ENCODE peak calls at places on chromosomes 12 and 14, in five cellular contexts. One of them, this sample, is unnamed.

GRCh38 chr14:97832734-97833133 is 1035.6 kb downstream of the VRK1 start:
- DNase-seq in KG1: no peak
- DNase-seq in endodermal cell: no peak
- DNase-seq in activated gamma-delta T cell treated with Interleukin-2 at 50 U/mL for 16 hours: no peak
- DNase-seq in T-helper 17 cell: no peak
- DNase-seq in this sample: no peak

GRCh38 chr12:28710882-28711281 is 438.2 kb upstream of the FAR2 start:
- DNase-seq in T-helper 17 cell: no peak
- DNase-seq in activated gamma-delta T cell treated with Interleukin-2 at 50 U/mL for 16 hours: no peak
- DNase-seq in KG1: no peak
- DNase-seq in endodermal cell: no peak
- DNase-seq in this sample: no peak

GRCh38 chr12:54294914-54295566 is 5.8 kb downstream of the NFE2 start:
- DNase-seq in endodermal cell: no peak
- DNase-seq in T-helper 17 cell: no peak
- DNase-seq in activated gamma-delta T cell treated with Interleukin-2 at 50 U/mL for 16 hours: no peak
- DNase-seq in KG1: no peak
- DNase-seq in this sample: no peak

GRCh38 chr12:66960704-66961690 is 282.1 kb upstream of the GRIP1 start:
- DNase-seq in T-helper 17 cell: no peak
- DNase-seq in KG1: no peak
- DNase-seq in endodermal cell: no peak
- DNase-seq in activated gamma-delta T cell treated with Interleukin-2 at 50 U/mL for 16 hours: no peak
- DNase-seq in this sample: no peak

GRCh38 chr12:42819801-42820200 is 230.3 kb upstream of the PRICKLE1 start:
- DNase-seq in endodermal cell: no peak
- DNase-seq in KG1: no peak
- DNase-seq in T-helper 17 cell: no peak
- DNase-seq in activated gamma-delta T cell treated with Interleukin-2 at 50 U/mL for 16 hours: no peak
- DNase-seq in this sample: no peak

GRCh38 chr12:95473947-95474817 is at the start of gene METAP2:
- DNase-seq in activated gamma-delta T cell treated with Interleukin-2 at 50 U/mL for 16 hours: peak
- DNase-seq in T-helper 17 cell: peak
- DNase-seq in KG1: peak
- DNase-seq in endodermal cell: peak
- DNase-seq in this sample: peak

GRCh38 chr12:109731231-109731731 is 17.7 kb downstream of the FAM222A start:
- DNase-seq in KG1: no peak
- DNase-seq in T-helper 17 cell: peak
- DNase-seq in endodermal cell: peak
- DNase-seq in activated gamma-delta T cell treated with Interleukin-2 at 50 U/mL for 16 hours: no peak
- DNase-seq in this sample: no peak

GRCh38 chr12:85457026-85457425 is 177.0 kb downstream of the ALX1 start:
- DNase-seq in KG1: no peak
- DNase-seq in activated gamma-delta T cell treated with Interleukin-2 at 50 U/mL for 16 hours: no peak
- DNase-seq in T-helper 17 cell: no peak
- DNase-seq in endodermal cell: no peak
- DNase-seq in this sample: no peak

GRCh38 chr12:232731-233614 is 19.0 kb upstream of the SLC6A12 start:
- DNase-seq in activated gamma-delta T cell treated with Interleukin-2 at 50 U/mL for 16 hours: no peak
- DNase-seq in KG1: no peak
- DNase-seq in T-helper 17 cell: no peak
- DNase-seq in endodermal cell: peak
- DNase-seq in this sample: no peak

GRCh38 chr12:116839287-116839830 is 41.9 kb downstream of the HRK start:
- DNase-seq in endodermal cell: no peak
- DNase-seq in KG1: no peak
- DNase-seq in activated gamma-delta T cell treated with Interleukin-2 at 50 U/mL for 16 hours: no peak
- DNase-seq in T-helper 17 cell: no peak
- DNase-seq in this sample: no peak

GRCh38 chr12:459430-460258 is at the start of gene B4GALNT3:
- DNase-seq in T-helper 17 cell: peak
- DNase-seq in activated gamma-delta T cell treated with Interleukin-2 at 50 U/mL for 16 hours: peak
- DNase-seq in KG1: no peak
- DNase-seq in endodermal cell: peak
- DNase-seq in this sample: peak

GRCh38 chr12:25864287-25864686 is 94.2 kb upstream of the RASSF8 start:
- DNase-seq in activated gamma-delta T cell treated with Interleukin-2 at 50 U/mL for 16 hours: no peak
- DNase-seq in T-helper 17 cell: no peak
- DNase-seq in KG1: no peak
- DNase-seq in endodermal cell: no peak
- DNase-seq in this sample: no peak

GRCh38 chr12:20628999-20629398 is 66.1 kb upstream of the SLCO1C1 start:
- DNase-seq in T-helper 17 cell: no peak
- DNase-seq in KG1: no peak
- DNase-seq in endodermal cell: no peak
- DNase-seq in activated gamma-delta T cell treated with Interleukin-2 at 50 U/mL for 16 hours: no peak
- DNase-seq in this sample: no peak

GRCh38 chr12:24499151-24500146 is 449.5 kb downstream of the BCAT1 start:
- DNase-seq in T-helper 17 cell: no peak
- DNase-seq in KG1: no peak
- DNase-seq in endodermal cell: no peak
- DNase-seq in activated gamma-delta T cell treated with Interleukin-2 at 50 U/mL for 16 hours: no peak
- DNase-seq in this sample: no peak

GRCh38 chr12:64385468-64385867 is 5.1 kb downstream of the C12orf56 start:
- DNase-seq in KG1: no peak
- DNase-seq in endodermal cell: no peak
- DNase-seq in T-helper 17 cell: no peak
- DNase-seq in activated gamma-delta T cell treated with Interleukin-2 at 50 U/mL for 16 hours: no peak
- DNase-seq in this sample: peak

GRCh38 chr14:61387076-61387475 is 65.7 kb downstream of the PRKCH start:
- DNase-seq in T-helper 17 cell: no peak
- DNase-seq in KG1: no peak
- DNase-seq in activated gamma-delta T cell treated with Interleukin-2 at 50 U/mL for 16 hours: no peak
- DNase-seq in endodermal cell: no peak
- DNase-seq in this sample: no peak

GRCh38 chr12:12482150-12482761 is 80.4 kb downstream of the DUSP16 start:
- DNase-seq in KG1: no peak
- DNase-seq in activated gamma-delta T cell treated with Interleukin-2 at 50 U/mL for 16 hours: peak
- DNase-seq in endodermal cell: no peak
- DNase-seq in T-helper 17 cell: peak
- DNase-seq in this sample: no peak

GRCh38 chr14:30874120-30874998 is at the start of gene COCH:
- DNase-seq in activated gamma-delta T cell treated with Interleukin-2 at 50 U/mL for 16 hours: peak
- DNase-seq in KG1: no peak
- DNase-seq in endodermal cell: peak
- DNase-seq in T-helper 17 cell: no peak
- DNase-seq in this sample: peak

GRCh38 chr12:124862768-124863408 is 776 bp downstream of the SCARB1 start:
- DNase-seq in T-helper 17 cell: no peak
- DNase-seq in KG1: peak
- DNase-seq in endodermal cell: peak
- DNase-seq in activated gamma-delta T cell treated with Interleukin-2 at 50 U/mL for 16 hours: no peak
- DNase-seq in this sample: peak

GRCh38 chr14:65100905-65101541 is 1.3 kb downstream of the MAX start:
- DNase-seq in T-helper 17 cell: no peak
- DNase-seq in activated gamma-delta T cell treated with Interleukin-2 at 50 U/mL for 16 hours: no peak
- DNase-seq in endodermal cell: no peak
- DNase-seq in KG1: no peak
- DNase-seq in this sample: no peak

GRCh38 chr12:26869908-26870459 is 37.0 kb upstream of the ITPR2 start:
- DNase-seq in endodermal cell: peak
- DNase-seq in KG1: peak
- DNase-seq in activated gamma-delta T cell treated with Interleukin-2 at 50 U/mL for 16 hours: no peak
- DNase-seq in T-helper 17 cell: no peak
- DNase-seq in this sample: no peak

GRCh38 chr12:14824012-14824634 is 10.1 kb upstream of the SMCO3 start:
- DNase-seq in T-helper 17 cell: no peak
- DNase-seq in activated gamma-delta T cell treated with Interleukin-2 at 50 U/mL for 16 hours: no peak
- DNase-seq in KG1: no peak
- DNase-seq in endodermal cell: no peak
- DNase-seq in this sample: no peak

GRCh38 chr12:50924439-50925341 is 27.7 kb upstream of the HIGD1C start:
- DNase-seq in KG1: peak
- DNase-seq in endodermal cell: peak
- DNase-seq in activated gamma-delta T cell treated with Interleukin-2 at 50 U/mL for 16 hours: peak
- DNase-seq in T-helper 17 cell: no peak
- DNase-seq in this sample: peak

GRCh38 chr12:27709932-27710591 is 570 bp upstream of the MRPS35 start:
- DNase-seq in activated gamma-delta T cell treated with Interleukin-2 at 50 U/mL for 16 hours: no peak
- DNase-seq in endodermal cell: no peak
- DNase-seq in KG1: peak
- DNase-seq in T-helper 17 cell: no peak
- DNase-seq in this sample: peak

GRCh38 chr12:128606538-128606937 is 217.2 kb downstream of the SLC15A4 start:
- DNase-seq in endodermal cell: no peak
- DNase-seq in KG1: no peak
- DNase-seq in T-helper 17 cell: no peak
- DNase-seq in activated gamma-delta T cell treated with Interleukin-2 at 50 U/mL for 16 hours: no peak
- DNase-seq in this sample: no peak

GRCh38 chr14:35400707-35401421 is 3.7 kb downstream of the NFKBIA start:
- DNase-seq in KG1: no peak
- DNase-seq in endodermal cell: peak
- DNase-seq in T-helper 17 cell: peak
- DNase-seq in activated gamma-delta T cell treated with Interleukin-2 at 50 U/mL for 16 hours: peak
- DNase-seq in this sample: no peak

GRCh38 chr14:102917469-102918211 is 4.8 kb upstream of the AMN start:
- DNase-seq in KG1: peak
- DNase-seq in activated gamma-delta T cell treated with Interleukin-2 at 50 U/mL for 16 hours: peak
- DNase-seq in T-helper 17 cell: no peak
- DNase-seq in endodermal cell: peak
- DNase-seq in this sample: peak

GRCh38 chr14:95256011-95256775 is 63.5 kb downstream of the CLMN start:
- DNase-seq in T-helper 17 cell: no peak
- DNase-seq in KG1: no peak
- DNase-seq in activated gamma-delta T cell treated with Interleukin-2 at 50 U/mL for 16 hours: no peak
- DNase-seq in endodermal cell: peak
- DNase-seq in this sample: no peak

GRCh38 chr14:64704145-64704742 is at the start of gene PLEKHG3:
- DNase-seq in activated gamma-delta T cell treated with Interleukin-2 at 50 U/mL for 16 hours: peak
- DNase-seq in KG1: peak
- DNase-seq in T-helper 17 cell: peak
- DNase-seq in endodermal cell: peak
- DNase-seq in this sample: peak

GRCh38 chr12:49339464-49339861 is 2.5 kb upstream of the C1QL4 start:
- DNase-seq in T-helper 17 cell: no peak
- DNase-seq in KG1: no peak
- DNase-seq in endodermal cell: peak
- DNase-seq in activated gamma-delta T cell treated with Interleukin-2 at 50 U/mL for 16 hours: no peak
- DNase-seq in this sample: peak

GRCh38 chr12:104691661-104692334 is 235.1 kb downstream of the CHST11 start:
- DNase-seq in activated gamma-delta T cell treated with Interleukin-2 at 50 U/mL for 16 hours: no peak
- DNase-seq in KG1: no peak
- DNase-seq in T-helper 17 cell: no peak
- DNase-seq in endodermal cell: no peak
- DNase-seq in this sample: no peak

GRCh38 chr12:45088608-45089007 is 37.7 kb upstream of the DBX2 start:
- DNase-seq in endodermal cell: no peak
- DNase-seq in T-helper 17 cell: no peak
- DNase-seq in KG1: no peak
- DNase-seq in activated gamma-delta T cell treated with Interleukin-2 at 50 U/mL for 16 hours: no peak
- DNase-seq in this sample: no peak